ENCODE peak calls at places on chromosome 7, in six cellular contexts. A is CD4-positive, alpha-beta T cell; U is bronchial epithelial cell; M is RWPE1; X is mesothelial cell of epicardium; R is mucosa of descending colon. K is an unnamed sample.

GRCh38 chr7:29126804-29127203 is 19.5 kb downstream of the CPVL start:
- DNase-seq in A (no peak), U (peak; percentile 55), M (no peak), X (no peak), R (no peak), K (no peak)

GRCh38 chr7:76318488-76319353 is 16.2 kb downstream of the HSPB1 start:
- DNase-seq in A (peak; percentile 50), U (peak; percentile 75), M (peak; percentile 89), X (no peak), R (peak; percentile 84), K (peak; percentile 50)

GRCh38 chr7:128867842-128868623 is 5.4 kb downstream of the ATP6V1F start:
- DNase-seq in A (no peak), U (peak; percentile 92), M (no peak), X (no peak), R (peak; percentile 55), K (no peak)

GRCh38 chr7:74061840-74062539 is 21.6 kb upstream of the LIMK1 start:
- DNase-seq in A (peak; percentile 42), U (peak; percentile 85), M (peak; percentile 78), X (no peak), R (peak; percentile 87), K (no peak)

GRCh38 chr7:84336303-84336702 is 141.7 kb upstream of the SEMA3A start:
- DNase-seq in A (no peak), U (no peak), M (no peak), X (no peak), R (no peak), K (no peak)

GRCh38 chr7:9100289-9100688 is 666.9 kb downstream of the NXPH1 start:
- DNase-seq in A (no peak), U (no peak), M (no peak), X (no peak), R (no peak), K (no peak)

GRCh38 chr7:5420108-5420840 is 3.4 kb downstream of the TNRC18 start:
- DNase-seq in A (no peak), U (no peak), M (no peak), X (no peak), R (peak; percentile 59), K (peak; percentile 20)

GRCh38 chr7:27972272-27972671 is 208.3 kb downstream of the JAZF1 start:
- DNase-seq in A (peak; percentile 12), U (no peak), M (no peak), X (no peak), R (no peak), K (no peak)

GRCh38 chr7:24709051-24709450 is 48.2 kb downstream of the GSDME start:
- DNase-seq in A (no peak), U (no peak), M (no peak), X (no peak), R (no peak), K (no peak)

GRCh38 chr7:66629222-66629658 is 559 bp downstream of the KCTD7 start:
- DNase-seq in A (no peak), U (no peak), M (no peak), X (no peak), R (no peak), K (peak; percentile 12)

GRCh38 chr7:149495785-149496641 is 1.6 kb downstream of the ZNF746 start:
- DNase-seq in A (no peak), U (peak; percentile 43), M (no peak), X (peak; percentile 53), R (peak; percentile 41), K (no peak)

GRCh38 chr7:87220026-87220733 is 648 bp upstream of the TMEM243 start:
- DNase-seq in A (peak; percentile 64), U (peak; percentile 68), M (peak; percentile 90), X (peak; percentile 49), R (peak; percentile 89), K (peak; percentile 67)

GRCh38 chr7:135164357-135165021 is 6.0 kb downstream of the CYREN start:
- DNase-seq in A (no peak), U (no peak), M (no peak), X (no peak), R (no peak), K (no peak)

GRCh38 chr7:33921216-33921938 is 16.0 kb downstream of the BMPER start:
- DNase-seq in A (no peak), U (no peak), M (no peak), X (no peak), R (peak; percentile 40), K (no peak)

GRCh38 chr7:104963991-104964385 is 50.0 kb upstream of the KMT2E start:
- DNase-seq in A (no peak), U (peak; percentile 93), M (no peak), X (no peak), R (no peak), K (no peak)

GRCh38 chr7:35975851-35976454 is 175.1 kb downstream of the SEPTIN7 start:
- DNase-seq in A (peak; percentile 23), U (peak; percentile 79), M (peak; percentile 46), X (no peak), R (no peak), K (peak; percentile 32)

GRCh38 chr7:927031-927671 is 27.3 kb downstream of the ADAP1 start:
- DNase-seq in A (no peak), U (no peak), M (no peak), X (peak; percentile 8), R (peak; percentile 74), K (no peak)

GRCh38 chr7:28623863-28624262 is 211.5 kb downstream of the CREB5 start:
- DNase-seq in A (no peak), U (peak; percentile 56), M (peak; percentile 38), X (no peak), R (no peak), K (no peak)

GRCh38 chr7:106523482-106523881 is 137.5 kb downstream of the CCDC71L start:
- DNase-seq in A (no peak), U (no peak), M (no peak), X (no peak), R (no peak), K (no peak)

GRCh38 chr7:107951172-107951787 is 51.7 kb downstream of the LAMB1 start:
- DNase-seq in A (no peak), U (no peak), M (no peak), X (no peak), R (no peak), K (no peak)

GRCh38 chr7:24786941-24787340 is 29.7 kb upstream of the GSDME start:
- DNase-seq in A (no peak), U (peak; percentile 95), M (peak; percentile 59), X (no peak), R (no peak), K (no peak)

GRCh38 chr7:150668472-150668911 is 17.0 kb upstream of the GIMAP2 start:
- DNase-seq in A (peak; percentile 46), U (no peak), M (no peak), X (no peak), R (no peak), K (no peak)

GRCh38 chr7:151051108-151051507 is 2.8 kb downstream of the ASIC3 start:
- DNase-seq in A (peak; percentile 23), U (peak; percentile 51), M (peak; percentile 39), X (peak; percentile 71), R (peak; percentile 72), K (peak; percentile 75)

GRCh38 chr7:43458746-43459337 is 124.1 kb upstream of the STK17A start:
- DNase-seq in A (no peak), U (no peak), M (no peak), X (no peak), R (no peak), K (no peak)

GRCh38 chr7:43456200-43456599 is 126.7 kb upstream of the STK17A start:
- DNase-seq in A (no peak), U (no peak), M (no peak), X (no peak), R (no peak), K (no peak)

GRCh38 chr7:43450894-43451293 is 132.0 kb upstream of the STK17A start:
- DNase-seq in A (no peak), U (no peak), M (no peak), X (no peak), R (no peak), K (no peak)

GRCh38 chr7:43458330-43458729 is 124.6 kb upstream of the STK17A start:
- DNase-seq in A (no peak), U (no peak), M (no peak), X (no peak), R (no peak), K (no peak)

GRCh38 chr7:43454936-43455518 is 127.9 kb upstream of the STK17A start:
- DNase-seq in A (no peak), U (peak; percentile 82), M (peak; percentile 69), X (no peak), R (no peak), K (no peak)
- TF ChIP-seq CTCF in A (peak; percentile 24), U (peak; percentile 37), M (peak; percentile 74), X (peak; percentile 63), R (no peak), K (peak; percentile 62)

DNA sequence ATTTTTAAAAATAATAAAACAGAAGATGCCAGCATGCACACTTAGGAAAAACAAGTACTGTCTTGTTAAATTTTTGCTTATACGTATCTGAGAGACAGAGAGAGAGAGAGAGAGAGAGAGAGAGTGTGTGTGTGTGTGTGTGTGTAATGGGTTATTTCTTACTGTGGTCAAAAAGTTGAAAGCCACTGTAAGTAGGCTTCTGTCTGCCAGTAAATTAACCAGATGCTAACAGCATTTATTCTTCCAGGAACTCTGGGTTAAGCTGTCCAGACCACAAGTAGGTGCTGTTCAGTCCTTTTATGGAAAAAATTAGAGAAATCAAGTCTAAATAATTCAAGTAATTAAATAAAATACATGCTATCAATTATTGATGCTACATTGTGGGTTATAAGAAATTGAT is 39.7 kb downstream of the RNF32 start:
- DNase-seq in A (no peak), U (peak; percentile 23), M (no peak), X (no peak), R (no peak), K (no peak)
- TF ChIP-seq CTCF in A (no peak), U (no peak), M (no peak), X (no peak), R (no peak), K (no peak)

GRCh38 chr7:44131173-44132009 is 8.0 kb upstream of the POLD2 start:
- DNase-seq in A (no peak), U (peak; percentile 29), M (peak; percentile 23), X (no peak), R (no peak), K (peak; percentile 40)

GRCh38 chr7:44128721-44129582 is 5.6 kb upstream of the POLD2 start:
- DNase-seq in A (no peak), U (no peak), M (no peak), X (no peak), R (no peak), K (no peak)

GRCh38 chr7:44133295-44133694 is 7.8 kb downstream of the MYL7 start:
- DNase-seq in A (no peak), U (no peak), M (no peak), X (no peak), R (no peak), K (no peak)

GRCh38 chr7:44134943-44135628 is 6.0 kb downstream of the MYL7 start:
- DNase-seq in A (no peak), U (peak; percentile 46), M (no peak), X (no peak), R (no peak), K (no peak)

DNA sequence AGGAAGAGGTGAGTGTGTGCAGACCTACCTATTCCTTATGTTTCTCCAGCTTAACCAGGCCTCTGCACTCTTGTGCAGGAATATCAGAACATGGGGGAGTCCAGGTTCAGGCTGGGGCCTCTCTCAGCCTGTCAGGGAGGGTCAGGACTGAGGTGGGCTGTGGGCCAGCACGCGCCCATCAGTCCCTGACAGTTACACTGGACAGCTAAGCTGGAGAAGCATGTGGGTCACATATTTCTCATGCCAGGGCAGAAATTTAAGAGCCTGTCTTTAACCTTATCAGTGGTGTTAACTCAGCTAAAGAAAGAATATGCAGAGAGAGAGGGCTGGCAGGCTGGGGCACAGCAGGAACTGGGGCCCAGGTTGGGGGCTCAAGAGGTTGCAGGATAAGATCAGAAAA is 8.7 kb upstream of the POLD2 start:
- DNase-seq in A (no peak), U (no peak), M (no peak), X (no peak), R (no peak), K (no peak)
- TF ChIP-seq CTCF in A (no peak), U (no peak), M (no peak), X (no peak), R (no peak), K (no peak)

GRCh38 chr7:133412942-133413341 is 160.1 kb downstream of the EXOC4 start:
- DNase-seq in A (no peak), U (no peak), M (no peak), X (no peak), R (no peak), K (no peak)
- TF ChIP-seq CTCF in A (no peak), U (no peak), M (no peak), X (no peak), R (no peak), K (no peak)